ENCODE peak calls at places on chromosomes 13 and 19, in eight cellular contexts. Y is heart right ventricle, A is upper lobe of right lung, P is tibial nerve, L is Peyer's patch, V is psoas muscle, U is A549, C is uterus. X is an unnamed sample.

GRCh38 chr19:3423183-3423829 is 56.9 kb downstream of the NFIC start:
- DNase-seq in L (no peak), C (no peak), U (no peak), Y (peak), P (no peak), A (no peak), V (no peak), X (no peak)

GRCh38 chr19:15577184-15577771 is 37.7 kb upstream of the CYP4F8 start:
- DNase-seq in L (no peak), P (no peak), U (no peak), A (no peak), V (no peak), Y (no peak), C (no peak), X (no peak)

GRCh38 chr19:43901395-43902390 is 33.4 kb downstream of the ZNF45 start:
- DNase-seq in P (peak), L (peak), Y (peak), V (peak), U (peak), C (peak), A (peak), X (peak)

GRCh38 chr13:92196566-92197256 is 798.3 kb downstream of the GPC5 start:
- DNase-seq in V (no peak), P (no peak), Y (no peak), C (no peak), U (no peak), A (no peak), L (no peak), X (no peak)

GRCh38 chr13:36131215-36131930 is at the start of gene DCLK1:
- DNase-seq in Y (peak), C (peak), V (peak), L (peak), P (peak), A (peak), U (no peak), X (no peak)

GRCh38 chr13:103066991-103067390 is 774 bp upstream of the SLC10A2 start:
- DNase-seq in C (no peak), V (no peak), U (no peak), L (no peak), P (no peak), A (no peak), Y (no peak), X (no peak)

GRCh38 chr19:2355168-2356035 is 4.7 kb upstream of the TMPRSS9 start:
- DNase-seq in U (no peak), P (no peak), L (no peak), C (no peak), A (no peak), Y (no peak), V (peak), X (no peak)

GRCh38 chr19:35011091-35011689 is 11.1 kb downstream of the GRAMD1A start:
- DNase-seq in Y (no peak), A (no peak), C (no peak), L (no peak), V (no peak), U (no peak), P (no peak), X (no peak)

GRCh38 chr13:72221276-72221962 is 354.4 kb upstream of the DACH1 start:
- DNase-seq in V (peak), L (peak), P (no peak), A (peak), Y (no peak), C (no peak), U (peak), X (no peak)

GRCh38 chr19:15487038-15487437 is 7.7 kb upstream of the PGLYRP2 start:
- DNase-seq in A (no peak), U (no peak), L (no peak), P (no peak), Y (no peak), V (no peak), C (no peak), X (no peak)

GRCh38 chr19:39845621-39846175 is 481 bp downstream of the FBL start:
- DNase-seq in V (no peak), Y (no peak), P (no peak), A (peak), C (no peak), L (no peak), U (peak), X (no peak)

GRCh38 chr19:6067975-6068374 is 42.3 kb downstream of the RFX2 start:
- DNase-seq in V (no peak), Y (no peak), L (no peak), C (no peak), A (peak), U (no peak), P (no peak), X (peak)

GRCh38 chr13:114065926-114066774 is 66.3 kb downstream of the RASA3 start:
- DNase-seq in C (no peak), V (no peak), P (no peak), L (no peak), U (no peak), Y (no peak), A (peak), X (no peak)

GRCh38 chr13:48126944-48127814 is 32.3 kb upstream of the MED4 start:
- DNase-seq in C (peak), A (no peak), P (peak), U (peak), L (no peak), V (peak), Y (peak), X (peak)

GRCh38 chr13:110336681-110337080 is 29.6 kb downstream of the COL4A2 start:
- DNase-seq in L (no peak), A (no peak), U (no peak), Y (no peak), P (no peak), C (no peak), V (no peak), X (peak)

GRCh38 chr13:110334841-110335490 is 27.9 kb downstream of the COL4A2 start:
- DNase-seq in C (no peak), U (no peak), P (no peak), Y (no peak), L (no peak), V (no peak), A (peak), X (peak)

GRCh38 chr13:110334256-110334655 is 27.2 kb downstream of the COL4A2 start:
- DNase-seq in L (no peak), A (peak), Y (no peak), C (no peak), V (no peak), P (no peak), U (no peak), X (peak)

GRCh38 chr13:110337287-110337686 is 30.2 kb downstream of the COL4A2 start:
- DNase-seq in P (no peak), L (no peak), C (no peak), U (no peak), Y (no peak), A (peak), V (no peak), X (peak)

GRCh38 chr13:110336108-110336507 is 29.0 kb downstream of the COL4A2 start:
- DNase-seq in U (no peak), C (no peak), L (no peak), A (no peak), Y (no peak), V (no peak), P (no peak), X (no peak)
- H3K27ac ChIP-seq in U (no peak), C (peak), L (peak), A (no peak), Y (no peak), V (no peak), P (peak), X (peak)

DNA sequence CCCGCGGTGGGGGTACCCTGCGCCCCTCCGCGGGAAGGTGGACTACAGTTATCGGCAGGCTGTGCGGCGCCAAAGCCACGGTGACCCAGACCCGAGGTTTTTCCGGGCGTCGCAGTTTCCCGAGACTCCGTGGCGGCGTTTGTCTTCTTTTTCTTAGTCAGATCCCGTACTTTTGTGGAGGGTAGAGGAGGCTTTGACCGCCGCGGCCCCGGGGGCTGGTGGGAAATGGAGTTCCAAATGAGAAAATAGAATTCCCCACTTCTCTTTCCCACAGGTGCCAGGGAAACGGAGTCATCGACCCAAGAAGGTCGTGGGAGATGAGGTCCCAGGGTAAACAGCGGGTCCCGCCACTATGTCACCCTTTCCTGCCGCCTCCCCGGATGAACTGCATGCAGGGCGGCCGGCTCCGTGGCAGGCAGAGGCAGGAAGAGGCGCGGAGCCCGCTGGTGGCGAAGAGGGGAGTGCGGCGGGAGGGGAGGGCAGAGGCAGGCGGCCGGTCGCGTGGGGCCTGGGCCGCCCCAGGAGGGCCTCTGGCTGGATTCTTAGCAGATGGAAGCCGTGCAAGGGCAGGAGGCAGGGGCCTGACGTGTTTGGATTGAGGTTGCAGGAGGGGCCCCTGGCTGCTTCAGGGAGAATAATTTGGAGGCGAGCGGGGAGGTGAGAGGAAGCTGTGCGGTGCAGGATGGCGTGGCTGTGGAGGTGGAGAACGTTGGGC is 11.5 kb downstream of the CYTH2 start:
- DNase-seq in P (no peak), C (peak), A (peak), V (no peak), U (no peak), Y (peak), L (peak), X (no peak)
- H3K4me3 ChIP-seq in P (peak), C (peak), A (peak), V (peak), U (no peak), Y (peak), L (peak), X (peak)

DNA sequence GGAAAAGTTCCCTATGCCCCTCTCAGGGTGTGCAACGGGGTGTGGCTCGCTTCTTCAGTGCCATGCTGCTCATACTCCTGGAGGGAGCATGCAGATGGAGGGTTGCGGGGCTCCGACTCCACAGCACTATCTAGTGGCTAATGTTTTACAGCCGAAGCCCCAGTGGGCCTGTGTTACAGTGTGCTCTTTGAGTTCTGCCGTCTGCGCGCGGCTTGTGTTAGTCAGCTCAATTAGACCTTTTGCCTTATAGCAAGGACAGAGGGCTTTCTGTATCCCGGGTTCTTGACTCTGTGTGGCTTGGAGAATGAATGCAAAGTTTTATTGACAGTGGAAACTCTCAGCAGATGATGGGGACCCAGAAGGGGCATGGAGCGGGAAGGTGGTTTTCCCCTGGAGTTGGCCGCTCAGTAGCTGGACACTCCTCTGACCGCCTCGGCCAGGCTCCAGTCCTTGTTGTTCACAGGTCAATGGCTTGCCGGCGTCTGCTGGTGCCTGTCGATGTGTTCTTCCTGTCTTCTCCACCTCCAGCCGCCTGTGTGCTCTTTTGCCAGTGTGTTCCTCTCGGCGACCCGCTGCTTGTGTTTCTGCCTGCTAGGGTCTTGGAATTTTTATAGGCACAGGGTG is 383.4 kb downstream of the LMO7 start:
- DNase-seq in P (no peak), C (no peak), U (no peak), A (peak), V (no peak), Y (peak), L (peak), X (no peak)
- TF ChIP-seq CTCF in P (peak), C (no peak), U (peak), A (no peak), V (no peak), Y (no peak), L (no peak), X (no peak)

GRCh38 chr13:109795021-109795420 is 8.6 kb upstream of the IRS2 start:
- DNase-seq in L (no peak), Y (no peak), V (no peak), C (no peak), P (no peak), U (no peak), A (no peak), X (no peak)
- H3K27ac ChIP-seq in L (no peak), Y (no peak), V (no peak), C (no peak), P (no peak), U (no peak), A (no peak), X (no peak)

GRCh38 chr13:43087960-43088580 is 64.7 kb downstream of the DNAJC15 start:
- DNase-seq in U (no peak), P (no peak), V (no peak), Y (no peak), L (no peak), A (no peak), C (no peak), X (no peak)
- H3K4me3 ChIP-seq in U (no peak), P (peak), V (peak), Y (peak), L (peak), A (peak), C (peak), X (peak)